ENCODE peak calls at places on chromosomes 2 and 18, in five cellular contexts. One of them, this sample, is unnamed.

GRCh38 chr2:240520143-240520973 is 37.4 kb downstream of the ANKMY1 start:
- DNase-seq in mammary epithelial cell: no peak
- DNase-seq in esophagus squamous epithelium: no peak
- DNase-seq in iPS DF 6.9: no peak
- DNase-seq in heart right ventricle: no peak
- DNase-seq in this sample: no peak

GRCh38 chr18:69444221-69444620 is 43.5 kb downstream of the DOK6 start:
- DNase-seq in iPS DF 6.9: no peak
- DNase-seq in heart right ventricle: no peak
- DNase-seq in mammary epithelial cell: no peak
- DNase-seq in esophagus squamous epithelium: no peak
- DNase-seq in this sample: no peak

GRCh38 chr2:233349005-233349998 is 5.0 kb upstream of the DGKD start:
- DNase-seq in iPS DF 6.9: no peak
- DNase-seq in heart right ventricle: peak; percentile 63
- DNase-seq in mammary epithelial cell: no peak
- DNase-seq in esophagus squamous epithelium: no peak
- DNase-seq in this sample: peak; percentile 64

GRCh38 chr2:143840601-143841000 is 679.3 kb downstream of the ZEB2 start:
- DNase-seq in heart right ventricle: no peak
- DNase-seq in esophagus squamous epithelium: no peak
- DNase-seq in iPS DF 6.9: no peak
- DNase-seq in mammary epithelial cell: no peak
- DNase-seq in this sample: no peak

GRCh38 chr2:23516546-23517256 is 131.7 kb downstream of the KLHL29 start:
- DNase-seq in iPS DF 6.9: no peak
- DNase-seq in heart right ventricle: no peak
- DNase-seq in esophagus squamous epithelium: no peak
- DNase-seq in mammary epithelial cell: no peak
- DNase-seq in this sample: no peak

GRCh38 chr2:234427081-234428058 is 69.5 kb downstream of the ARL4C start:
- DNase-seq in esophagus squamous epithelium: no peak
- DNase-seq in heart right ventricle: no peak
- DNase-seq in iPS DF 6.9: peak; percentile 50
- DNase-seq in mammary epithelial cell: no peak
- DNase-seq in this sample: no peak

GRCh38 chr18:77737412-77737811 is 487.8 kb downstream of the GALR1 start:
- DNase-seq in esophagus squamous epithelium: no peak
- DNase-seq in heart right ventricle: no peak
- DNase-seq in mammary epithelial cell: no peak
- DNase-seq in iPS DF 6.9: no peak
- DNase-seq in this sample: no peak

GRCh38 chr18:13139885-13140450 is 78.6 kb upstream of the LDLRAD4 start:
- DNase-seq in heart right ventricle: no peak
- DNase-seq in iPS DF 6.9: no peak
- DNase-seq in esophagus squamous epithelium: no peak
- DNase-seq in mammary epithelial cell: no peak
- DNase-seq in this sample: no peak

GRCh38 chr2:138502253-138503086 is 900 bp downstream of the SPOPL start:
- DNase-seq in iPS DF 6.9: no peak
- DNase-seq in mammary epithelial cell: peak; percentile 55
- DNase-seq in esophagus squamous epithelium: no peak
- DNase-seq in heart right ventricle: no peak
- DNase-seq in this sample: no peak

GRCh38 chr2:44479127-44479887 is 117.6 kb downstream of the CAMKMT start:
- DNase-seq in esophagus squamous epithelium: no peak
- DNase-seq in mammary epithelial cell: peak; percentile 69
- DNase-seq in heart right ventricle: peak; percentile 51
- DNase-seq in iPS DF 6.9: peak; percentile 82
- DNase-seq in this sample: no peak

GRCh38 chr18:27185025-27185763 is at the start of gene CHST9:
- DNase-seq in heart right ventricle: peak; percentile 15
- DNase-seq in esophagus squamous epithelium: no peak
- DNase-seq in iPS DF 6.9: no peak
- DNase-seq in mammary epithelial cell: peak; percentile 6
- DNase-seq in this sample: peak; percentile 82

GRCh38 chr2:133264951-133265949 is 303.0 kb downstream of the NCKAP5 start:
- DNase-seq in heart right ventricle: peak; percentile 28
- DNase-seq in iPS DF 6.9: no peak
- DNase-seq in esophagus squamous epithelium: no peak
- DNase-seq in mammary epithelial cell: no peak
- DNase-seq in this sample: peak; percentile 83

GRCh38 chr2:20052229-20052871 is 922 bp upstream of the LAPTM4A start:
- DNase-seq in iPS DF 6.9: no peak
- DNase-seq in heart right ventricle: no peak
- DNase-seq in esophagus squamous epithelium: no peak
- DNase-seq in mammary epithelial cell: no peak
- DNase-seq in this sample: no peak

GRCh38 chr2:233037078-233037477 is 4.6 kb downstream of the NEU2 start:
- DNase-seq in mammary epithelial cell: peak; percentile 46
- DNase-seq in esophagus squamous epithelium: no peak
- DNase-seq in heart right ventricle: no peak
- DNase-seq in iPS DF 6.9: no peak
- DNase-seq in this sample: no peak

GRCh38 chr2:177329035-177329434 is 63.5 kb upstream of the AGPS start:
- DNase-seq in heart right ventricle: no peak
- DNase-seq in mammary epithelial cell: no peak
- DNase-seq in iPS DF 6.9: no peak
- DNase-seq in esophagus squamous epithelium: no peak
- DNase-seq in this sample: no peak

GRCh38 chr2:173521450-173522192 is 166.9 kb downstream of the CDCA7 start:
- DNase-seq in mammary epithelial cell: no peak
- DNase-seq in heart right ventricle: no peak
- DNase-seq in esophagus squamous epithelium: no peak
- DNase-seq in iPS DF 6.9: no peak
- DNase-seq in this sample: no peak

GRCh38 chr2:222907790-222908431 is 47.1 kb downstream of the ACSL3 start:
- DNase-seq in iPS DF 6.9: no peak
- DNase-seq in mammary epithelial cell: no peak
- DNase-seq in heart right ventricle: no peak
- DNase-seq in esophagus squamous epithelium: no peak
- DNase-seq in this sample: no peak

GRCh38 chr2:12918841-12919445 is 202.2 kb downstream of the TRIB2 start:
- DNase-seq in esophagus squamous epithelium: no peak
- DNase-seq in mammary epithelial cell: peak; percentile 44
- DNase-seq in heart right ventricle: peak; percentile 63
- DNase-seq in iPS DF 6.9: no peak
- DNase-seq in this sample: peak; percentile 42
- H3K27ac ChIP-seq in esophagus squamous epithelium: no peak overlapping the region
- H3K27ac ChIP-seq in mammary epithelial cell: no peak overlapping the region
- H3K27ac ChIP-seq in heart right ventricle: peak overlapping the region; percentile 76
- H3K27ac ChIP-seq in iPS DF 6.9: no peak overlapping the region
- H3K27ac ChIP-seq in this sample: peak overlapping the region; percentile 39

GRCh38 chr2:54588244-54588899 is 132.2 kb downstream of the SPTBN1 start:
- DNase-seq in esophagus squamous epithelium: no peak
- DNase-seq in iPS DF 6.9: no peak
- DNase-seq in heart right ventricle: no peak
- DNase-seq in mammary epithelial cell: no peak
- DNase-seq in this sample: no peak

GRCh38 chr2:54589038-54589339 is 132.9 kb downstream of the SPTBN1 start:
- DNase-seq in iPS DF 6.9: no peak
- DNase-seq in esophagus squamous epithelium: no peak
- DNase-seq in mammary epithelial cell: no peak
- DNase-seq in heart right ventricle: no peak
- DNase-seq in this sample: no peak

GRCh38 chr2:54591551-54591950 is 131.9 kb upstream of the EML6 start:
- DNase-seq in heart right ventricle: no peak
- DNase-seq in iPS DF 6.9: no peak
- DNase-seq in mammary epithelial cell: no peak
- DNase-seq in esophagus squamous epithelium: no peak
- DNase-seq in this sample: no peak

GRCh38 chr2:54589340-54590215 is 133.5 kb downstream of the SPTBN1 start:
- DNase-seq in esophagus squamous epithelium: no peak
- DNase-seq in heart right ventricle: peak; percentile 64
- DNase-seq in mammary epithelial cell: no peak
- DNase-seq in iPS DF 6.9: no peak
- DNase-seq in this sample: no peak

DNA sequence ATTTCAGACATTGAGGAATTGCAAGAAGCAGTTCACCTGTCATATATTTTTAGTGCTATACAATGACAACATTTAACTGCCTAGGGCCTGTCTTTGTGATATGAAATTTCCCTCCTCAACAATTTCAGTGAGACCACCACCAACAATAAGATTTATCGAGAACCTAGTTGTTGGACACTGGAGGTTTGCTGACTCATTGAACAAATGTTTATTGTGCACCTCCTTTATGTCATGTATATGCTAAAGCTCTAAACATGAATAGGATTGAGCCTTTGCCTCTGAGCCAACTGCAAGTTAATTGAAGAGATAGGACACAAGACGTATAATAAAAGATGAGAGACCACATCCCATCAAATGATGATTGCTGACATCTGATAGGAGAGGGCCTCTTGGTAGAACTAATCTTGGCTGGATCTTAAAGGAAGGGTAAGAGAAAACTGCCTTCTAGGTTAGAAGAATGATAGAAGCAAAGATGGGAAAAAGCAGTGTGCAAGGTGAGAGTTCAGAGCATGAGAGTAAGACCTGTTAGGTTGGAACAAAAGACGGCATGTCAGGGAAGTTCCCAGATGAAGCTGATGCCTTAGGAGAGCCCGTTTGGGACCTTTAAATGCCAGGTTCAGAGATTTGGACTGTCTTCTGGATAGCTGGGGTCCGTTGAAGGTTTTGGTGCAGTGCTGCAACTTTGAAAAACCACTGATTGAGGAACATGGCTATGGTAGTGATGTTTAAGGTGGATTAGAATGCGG is 133.1 kb upstream of the EML6 start:
- DNase-seq in mammary epithelial cell: no peak
- DNase-seq in esophagus squamous epithelium: no peak
- DNase-seq in heart right ventricle: no peak
- DNase-seq in iPS DF 6.9: no peak
- DNase-seq in this sample: no peak
- H3K4me1 ChIP-seq in mammary epithelial cell: peaks cover 10% of the 10 kb centered on the region
- H3K4me1 ChIP-seq in esophagus squamous epithelium: peaks cover 7% of the 10 kb centered on the region
- H3K4me1 ChIP-seq in heart right ventricle: peaks cover 34% of the 10 kb centered on the region
- H3K4me1 ChIP-seq in iPS DF 6.9: peaks cover 10% of the 10 kb centered on the region
- H3K4me1 ChIP-seq in this sample: peaks cover 68% of the 10 kb centered on the region

DNA sequence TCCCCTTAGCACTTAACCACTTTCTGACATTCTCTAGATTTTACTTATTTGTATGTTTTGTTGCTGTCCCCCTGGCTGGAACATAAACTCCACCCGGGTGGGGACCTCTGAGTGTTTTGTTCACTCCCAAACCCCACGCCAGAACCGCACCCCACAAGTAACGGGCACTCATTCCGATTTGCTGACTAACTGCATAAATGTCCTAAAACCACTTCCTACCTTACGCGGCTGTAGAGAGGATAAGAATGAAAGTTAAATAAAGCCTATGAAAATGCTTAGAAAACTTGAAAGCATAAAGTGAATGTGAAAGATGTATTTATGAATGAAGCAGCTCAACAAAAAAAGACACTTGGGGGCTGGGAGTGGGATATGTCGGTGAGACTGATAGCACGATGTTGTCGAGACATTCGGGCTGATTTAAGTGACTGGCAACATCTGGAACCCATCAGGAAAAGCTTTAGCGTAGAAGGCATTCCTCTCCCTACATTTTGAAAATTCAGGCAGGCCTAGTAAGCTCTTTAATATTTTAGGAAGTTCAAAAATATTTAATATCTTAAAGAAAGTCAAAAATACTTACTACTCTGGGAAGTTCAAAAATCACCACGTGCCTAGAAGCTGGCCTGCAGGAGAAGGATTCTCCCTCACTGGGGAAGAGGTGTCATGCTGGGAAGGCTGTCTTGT is 206.7 kb downstream of the SH3RF3 start:
- DNase-seq in mammary epithelial cell: peak; percentile 19
- DNase-seq in heart right ventricle: no peak
- DNase-seq in esophagus squamous epithelium: no peak
- DNase-seq in iPS DF 6.9: no peak
- DNase-seq in this sample: no peak
- H3K27ac ChIP-seq in mammary epithelial cell: no peak overlapping the region
- H3K27ac ChIP-seq in heart right ventricle: no peak overlapping the region
- H3K27ac ChIP-seq in esophagus squamous epithelium: no peak overlapping the region
- H3K27ac ChIP-seq in iPS DF 6.9: no peak overlapping the region
- H3K27ac ChIP-seq in this sample: no peak overlapping the region

GRCh38 chr2:43270461-43270860 is 44.1 kb upstream of the ZFP36L2 start:
- DNase-seq in esophagus squamous epithelium: no peak
- DNase-seq in mammary epithelial cell: no peak
- DNase-seq in heart right ventricle: no peak
- DNase-seq in iPS DF 6.9: no peak
- DNase-seq in this sample: no peak

GRCh38 chr2:43274055-43274454 is 47.6 kb upstream of the ZFP36L2 start:
- DNase-seq in esophagus squamous epithelium: no peak
- DNase-seq in mammary epithelial cell: no peak
- DNase-seq in heart right ventricle: no peak
- DNase-seq in iPS DF 6.9: no peak
- DNase-seq in this sample: no peak

GRCh38 chr2:43270930-43271615 is 44.7 kb upstream of the ZFP36L2 start:
- DNase-seq in mammary epithelial cell: no peak
- DNase-seq in iPS DF 6.9: no peak
- DNase-seq in esophagus squamous epithelium: no peak
- DNase-seq in heart right ventricle: no peak
- DNase-seq in this sample: no peak

GRCh38 chr2:43274721-43275120 is 48.3 kb upstream of the ZFP36L2 start:
- DNase-seq in iPS DF 6.9: no peak
- DNase-seq in mammary epithelial cell: no peak
- DNase-seq in heart right ventricle: no peak
- DNase-seq in esophagus squamous epithelium: no peak
- DNase-seq in this sample: no peak

DNA sequence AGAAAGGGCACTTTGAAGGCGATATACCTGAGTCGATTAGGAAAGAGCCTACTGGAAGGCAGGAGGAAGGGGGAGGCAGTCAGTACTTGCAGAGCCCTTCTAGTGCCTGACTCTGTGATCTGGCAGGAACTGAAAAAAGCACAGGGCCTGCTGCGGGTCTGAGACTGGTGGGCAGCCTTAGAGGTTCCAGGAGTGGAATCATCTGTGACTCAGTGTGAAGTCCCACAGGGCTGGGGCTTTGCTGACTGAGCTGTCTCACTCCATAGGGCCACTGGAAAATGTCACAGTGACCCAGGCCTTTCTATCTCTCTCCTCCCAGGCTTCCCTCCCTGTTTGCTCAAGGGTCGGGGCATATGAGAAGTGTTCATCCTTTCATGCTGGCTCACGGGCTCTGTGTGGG is 47.1 kb upstream of the ZFP36L2 start:
- DNase-seq in heart right ventricle: no peak
- DNase-seq in mammary epithelial cell: no peak
- DNase-seq in iPS DF 6.9: no peak
- DNase-seq in esophagus squamous epithelium: no peak
- DNase-seq in this sample: no peak
- H3K4me1 ChIP-seq in heart right ventricle: peaks cover 16% of the 10 kb centered on the region
- H3K4me1 ChIP-seq in mammary epithelial cell: peaks cover 11% of the 10 kb centered on the region
- H3K4me1 ChIP-seq in iPS DF 6.9: peaks cover 1% of the 10 kb centered on the region
- H3K4me1 ChIP-seq in esophagus squamous epithelium: peaks cover 14% of the 10 kb centered on the region
- H3K4me1 ChIP-seq in this sample: peaks cover 35% of the 10 kb centered on the region

DNA sequence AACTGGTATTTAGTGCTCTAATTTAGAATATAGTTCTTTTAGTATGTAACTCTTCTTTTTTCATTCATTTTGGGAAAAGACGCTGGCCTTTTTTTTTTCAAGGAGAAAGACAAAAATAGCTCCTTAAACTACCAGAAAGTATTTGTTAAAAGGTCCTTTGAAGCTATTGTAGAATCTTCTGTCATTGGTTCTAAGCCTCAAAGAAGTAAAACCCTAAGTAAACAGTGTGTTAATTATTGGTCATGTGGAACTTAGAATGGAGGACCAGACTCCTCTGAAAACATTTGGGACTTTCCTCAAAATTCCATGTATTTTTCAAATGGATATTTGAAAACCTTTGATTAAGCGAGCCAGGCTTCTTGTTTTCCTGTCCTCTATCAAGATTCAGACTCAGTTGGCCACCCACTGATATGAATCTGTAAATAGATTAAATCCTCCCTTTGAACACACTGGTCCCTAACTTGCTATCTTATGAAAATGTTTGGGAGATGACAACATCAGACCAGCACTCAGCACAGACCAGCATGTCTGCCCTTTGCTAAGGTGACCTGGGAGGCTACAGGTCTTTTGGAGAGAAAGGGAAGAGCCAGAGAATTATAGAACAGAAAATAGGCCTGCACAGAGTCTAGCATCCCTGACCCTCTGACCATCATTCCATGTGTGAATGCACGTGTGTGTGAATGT is 120.3 kb upstream of the GATA6 start:
- DNase-seq in esophagus squamous epithelium: no peak
- DNase-seq in mammary epithelial cell: no peak
- DNase-seq in heart right ventricle: no peak
- DNase-seq in iPS DF 6.9: no peak
- DNase-seq in this sample: no peak
- H3K27ac ChIP-seq in esophagus squamous epithelium: no peak overlapping the region
- H3K27ac ChIP-seq in mammary epithelial cell: no peak overlapping the region
- H3K27ac ChIP-seq in heart right ventricle: no peak overlapping the region
- H3K27ac ChIP-seq in iPS DF 6.9: no peak overlapping the region
- H3K27ac ChIP-seq in this sample: no peak overlapping the region